ENCODE peak calls at places on chromosomes 16 and 17, in nine cellular contexts. One of them, this sample, is unnamed. For H3K4me1 and H3K9me3, the result is how much of the 10 kb centered on the place peaks cover.

GRCh38 chr17:5225668-5226457 is 8.8 kb downstream of the SCIMP start:
- DNase-seq in neural progenitor cell: no peak
- DNase-seq in Karpas-422: no peak
- DNase-seq in H9: no peak
- DNase-seq in kidney: no peak
- DNase-seq in IMR-90: no peak
- DNase-seq in adipocyte: no peak
- DNase-seq in astrocyte: no peak
- DNase-seq in DND-41: no peak
- DNase-seq in this sample: no peak

GRCh38 chr16:25038239-25038954 is 23.2 kb upstream of the ARHGAP17 start:
- DNase-seq in kidney: no peak
- DNase-seq in IMR-90: no peak
- DNase-seq in Karpas-422: no peak
- DNase-seq in astrocyte: no peak
- DNase-seq in neural progenitor cell: no peak
- DNase-seq in adipocyte: no peak
- DNase-seq in DND-41: no peak
- DNase-seq in H9: no peak
- DNase-seq in this sample: no peak

GRCh38 chr16:83973077-83973476 is 5.0 kb downstream of the NECAB2 start:
- DNase-seq in IMR-90: no peak
- DNase-seq in H9: no peak
- DNase-seq in astrocyte: no peak
- DNase-seq in kidney: no peak
- DNase-seq in adipocyte: no peak
- DNase-seq in neural progenitor cell: no peak
- DNase-seq in DND-41: no peak
- DNase-seq in Karpas-422: no peak
- DNase-seq in this sample: no peak

GRCh38 chr17:44439168-44439567 is 49.7 kb upstream of the ITGA2B start:
- DNase-seq in neural progenitor cell: no peak
- DNase-seq in H9: no peak
- DNase-seq in astrocyte: no peak
- DNase-seq in IMR-90: no peak
- DNase-seq in DND-41: no peak
- DNase-seq in adipocyte: no peak
- DNase-seq in kidney: no peak
- DNase-seq in Karpas-422: no peak
- DNase-seq in this sample: no peak

GRCh38 chr17:7110617-7111306 is 3.9 kb downstream of the ASGR2 start:
- DNase-seq in astrocyte: no peak
- DNase-seq in IMR-90: no peak
- DNase-seq in H9: no peak
- DNase-seq in kidney: no peak
- DNase-seq in adipocyte: no peak
- DNase-seq in DND-41: no peak
- DNase-seq in Karpas-422: no peak
- DNase-seq in neural progenitor cell: no peak
- DNase-seq in this sample: no peak

GRCh38 chr17:37671813-37672544 is 28.7 kb upstream of the DDX52 start:
- DNase-seq in DND-41: no peak
- DNase-seq in adipocyte: peak
- DNase-seq in astrocyte: peak
- DNase-seq in kidney: no peak
- DNase-seq in IMR-90: peak
- DNase-seq in neural progenitor cell: no peak
- DNase-seq in H9: no peak
- DNase-seq in Karpas-422: no peak
- DNase-seq in this sample: peak

GRCh38 chr16:57728336-57729181 is 7.0 kb upstream of the KATNB1 start:
- DNase-seq in H9: no peak
- DNase-seq in neural progenitor cell: no peak
- DNase-seq in kidney: no peak
- DNase-seq in IMR-90: no peak
- DNase-seq in adipocyte: no peak
- DNase-seq in astrocyte: no peak
- DNase-seq in DND-41: no peak
- DNase-seq in Karpas-422: no peak
- DNase-seq in this sample: no peak

GRCh38 chr17:43114101-43114691 is 11.0 kb downstream of the BRCA1 start:
- DNase-seq in astrocyte: no peak
- DNase-seq in Karpas-422: no peak
- DNase-seq in neural progenitor cell: no peak
- DNase-seq in IMR-90: no peak
- DNase-seq in kidney: no peak
- DNase-seq in H9: no peak
- DNase-seq in DND-41: no peak
- DNase-seq in adipocyte: peak
- DNase-seq in this sample: no peak

GRCh38 chr16:87418216-87418615 is 26.1 kb downstream of the MAP1LC3B start:
- DNase-seq in astrocyte: no peak
- DNase-seq in adipocyte: no peak
- DNase-seq in IMR-90: no peak
- DNase-seq in H9: no peak
- DNase-seq in Karpas-422: no peak
- DNase-seq in kidney: no peak
- DNase-seq in neural progenitor cell: no peak
- DNase-seq in DND-41: no peak
- DNase-seq in this sample: no peak

GRCh38 chr17:50290074-50290702 is 15.9 kb downstream of the TMEM92 start:
- DNase-seq in Karpas-422: no peak
- DNase-seq in adipocyte: peak
- DNase-seq in IMR-90: peak
- DNase-seq in H9: no peak
- DNase-seq in neural progenitor cell: no peak
- DNase-seq in astrocyte: peak
- DNase-seq in DND-41: no peak
- DNase-seq in kidney: peak
- DNase-seq in this sample: peak

GRCh38 chr17:79949646-79950292 is 85.9 kb downstream of the TBC1D16 start:
- DNase-seq in adipocyte: no peak
- DNase-seq in IMR-90: no peak
- DNase-seq in kidney: peak
- DNase-seq in neural progenitor cell: peak
- DNase-seq in DND-41: no peak
- DNase-seq in H9: peak
- DNase-seq in astrocyte: no peak
- DNase-seq in Karpas-422: no peak
- DNase-seq in this sample: no peak

GRCh38 chr16:71479420-71479819 is 9.7 kb downstream of the ZNF19 start:
- DNase-seq in adipocyte: peak
- DNase-seq in astrocyte: no peak
- DNase-seq in DND-41: peak
- DNase-seq in kidney: no peak
- DNase-seq in neural progenitor cell: peak
- DNase-seq in H9: peak
- DNase-seq in IMR-90: peak
- DNase-seq in Karpas-422: peak
- DNase-seq in this sample: no peak

GRCh38 chr17:19800571-19800970 is 52.5 kb upstream of the ALDH3A1 start:
- DNase-seq in Karpas-422: no peak
- DNase-seq in IMR-90: no peak
- DNase-seq in adipocyte: no peak
- DNase-seq in H9: no peak
- DNase-seq in DND-41: no peak
- DNase-seq in neural progenitor cell: no peak
- DNase-seq in astrocyte: no peak
- DNase-seq in kidney: no peak
- DNase-seq in this sample: no peak

GRCh38 chr16:17107450-17107849 is 363.3 kb downstream of the XYLT1 start:
- DNase-seq in neural progenitor cell: no peak
- DNase-seq in astrocyte: no peak
- DNase-seq in Karpas-422: no peak
- DNase-seq in adipocyte: no peak
- DNase-seq in IMR-90: no peak
- DNase-seq in kidney: no peak
- DNase-seq in DND-41: no peak
- DNase-seq in H9: no peak
- DNase-seq in this sample: no peak

GRCh38 chr17:52106638-52107261 is 51.8 kb downstream of the CA10 start:
- DNase-seq in astrocyte: peak
- DNase-seq in neural progenitor cell: peak
- DNase-seq in kidney: no peak
- DNase-seq in H9: no peak
- DNase-seq in DND-41: peak
- DNase-seq in adipocyte: peak
- DNase-seq in IMR-90: no peak
- DNase-seq in Karpas-422: peak
- DNase-seq in this sample: no peak

GRCh38 chr16:74695450-74696422 is 4.9 kb downstream of the MLKL start:
- DNase-seq in astrocyte: peak
- DNase-seq in H9: peak
- DNase-seq in Karpas-422: peak
- DNase-seq in DND-41: peak
- DNase-seq in adipocyte: peak
- DNase-seq in neural progenitor cell: peak
- DNase-seq in IMR-90: peak
- DNase-seq in kidney: peak
- DNase-seq in this sample: peak

GRCh38 chr17:80818871-80819270 is 172.8 kb upstream of the CHMP6 start:
- DNase-seq in IMR-90: no peak
- DNase-seq in adipocyte: no peak
- DNase-seq in Karpas-422: no peak
- DNase-seq in astrocyte: no peak
- DNase-seq in H9: no peak
- DNase-seq in DND-41: no peak
- DNase-seq in neural progenitor cell: no peak
- DNase-seq in kidney: peak
- DNase-seq in this sample: no peak

GRCh38 chr16:11256657-11257130 is 690 bp upstream of the SOCS1 start:
- DNase-seq in adipocyte: peak
- DNase-seq in DND-41: peak
- DNase-seq in neural progenitor cell: peak
- DNase-seq in Karpas-422: no peak
- DNase-seq in kidney: no peak
- DNase-seq in astrocyte: peak
- DNase-seq in IMR-90: peak
- DNase-seq in H9: peak
- DNase-seq in this sample: no peak

GRCh38 chr16:81358860-81359259 is 44.1 kb downstream of the GAN start:
- DNase-seq in kidney: no peak
- DNase-seq in astrocyte: no peak
- DNase-seq in IMR-90: no peak
- DNase-seq in adipocyte: no peak
- DNase-seq in Karpas-422: no peak
- DNase-seq in DND-41: no peak
- DNase-seq in H9: no peak
- DNase-seq in neural progenitor cell: no peak
- DNase-seq in this sample: no peak

GRCh38 chr17:1110524-1110843 is 69.3 kb downstream of the ABR start:
- DNase-seq in H9: no peak
- DNase-seq in adipocyte: peak
- DNase-seq in neural progenitor cell: no peak
- DNase-seq in IMR-90: no peak
- DNase-seq in astrocyte: no peak
- DNase-seq in kidney: no peak
- DNase-seq in Karpas-422: no peak
- DNase-seq in DND-41: no peak
- DNase-seq in this sample: no peak
- H3K4me1 ChIP-seq in H9: under half
- H3K4me1 ChIP-seq in adipocyte: under half
- H3K4me1 ChIP-seq in neural progenitor cell: under half
- H3K4me1 ChIP-seq in IMR-90: under half
- H3K4me1 ChIP-seq in astrocyte: under half
- H3K4me1 ChIP-seq in kidney: under half
- H3K4me1 ChIP-seq in Karpas-422: under half
- H3K4me1 ChIP-seq in DND-41: under half
- H3K4me1 ChIP-seq in this sample: under half

GRCh38 chr16:60932600-60932999 is 1103.6 kb downstream of the CDH8 start:
- DNase-seq in DND-41: no peak
- DNase-seq in H9: no peak
- DNase-seq in kidney: no peak
- DNase-seq in Karpas-422: no peak
- DNase-seq in astrocyte: no peak
- DNase-seq in adipocyte: no peak
- DNase-seq in IMR-90: no peak
- DNase-seq in neural progenitor cell: no peak
- DNase-seq in this sample: no peak
- H3K9me3 ChIP-seq in DND-41: under half
- H3K9me3 ChIP-seq in H9: under half
- H3K9me3 ChIP-seq in kidney: under half
- H3K9me3 ChIP-seq in Karpas-422: under half
- H3K9me3 ChIP-seq in astrocyte: under half
- H3K9me3 ChIP-seq in adipocyte: under half
- H3K9me3 ChIP-seq in IMR-90: under half
- H3K9me3 ChIP-seq in neural progenitor cell: under half
- H3K9me3 ChIP-seq in this sample: under half

GRCh38 chr17:73223626-73224616 is 31.1 kb downstream of the COG1 start:
- DNase-seq in DND-41: no peak
- DNase-seq in neural progenitor cell: no peak
- DNase-seq in Karpas-422: no peak
- DNase-seq in astrocyte: no peak
- DNase-seq in kidney: no peak
- DNase-seq in H9: no peak
- DNase-seq in IMR-90: no peak
- DNase-seq in adipocyte: no peak
- DNase-seq in this sample: no peak
- H3K9ac ChIP-seq in DND-41: no peak
- H3K9ac ChIP-seq in neural progenitor cell: no peak
- H3K9ac ChIP-seq in Karpas-422: no peak
- H3K9ac ChIP-seq in astrocyte: no peak
- H3K9ac ChIP-seq in kidney: no peak
- H3K9ac ChIP-seq in H9: no peak
- H3K9ac ChIP-seq in IMR-90: no peak
- H3K9ac ChIP-seq in adipocyte: no peak
- H3K9ac ChIP-seq in this sample: no peak

DNA sequence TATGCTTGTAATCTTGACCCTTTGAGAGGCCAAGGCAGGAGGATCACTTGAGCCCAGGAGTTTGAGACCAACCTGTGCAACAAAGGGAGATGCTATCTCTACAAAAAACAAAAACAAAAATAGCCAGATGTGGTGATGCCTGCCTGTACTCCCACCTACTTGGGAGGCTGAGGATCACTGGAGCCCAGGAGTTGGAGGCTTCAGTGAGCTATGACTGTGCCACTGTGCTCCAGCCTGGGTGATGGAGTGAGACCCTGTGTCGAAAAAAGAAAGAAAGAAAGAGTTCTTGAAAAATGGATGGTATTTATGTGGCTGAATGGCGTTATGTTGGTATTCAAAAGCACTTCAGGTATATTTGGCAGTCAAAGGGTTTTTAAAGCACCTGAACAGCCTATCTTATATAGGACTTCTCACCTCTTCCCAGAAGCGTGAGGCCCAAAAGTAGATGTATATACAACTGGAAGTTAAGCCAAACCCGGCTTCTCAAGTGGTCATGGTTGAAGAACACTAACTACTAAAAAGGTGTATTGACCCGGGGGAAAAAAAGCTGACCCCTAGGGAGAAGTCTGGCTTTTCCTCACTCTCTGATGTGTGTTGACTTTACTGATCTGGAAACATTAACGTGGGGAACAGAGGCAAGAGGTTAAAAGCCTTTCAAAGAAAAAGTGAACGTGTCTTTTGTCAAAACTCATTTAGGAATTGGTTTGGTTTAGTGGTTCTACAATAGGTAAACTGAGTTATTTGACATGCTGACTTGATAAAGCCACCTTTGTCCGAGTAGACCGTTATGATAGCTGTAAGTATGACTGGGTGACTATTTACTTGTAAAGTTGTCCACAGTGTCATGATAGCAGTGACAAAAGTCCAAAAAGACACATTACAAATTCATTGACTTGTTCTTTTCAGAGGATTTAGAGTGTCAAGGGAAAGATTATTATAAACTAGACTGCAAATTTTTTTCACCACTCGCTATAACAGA is 183.4 kb downstream of the IRX3 start:
- DNase-seq in astrocyte: no peak
- DNase-seq in neural progenitor cell: no peak
- DNase-seq in DND-41: no peak
- DNase-seq in Karpas-422: no peak
- DNase-seq in adipocyte: no peak
- DNase-seq in H9: no peak
- DNase-seq in kidney: no peak
- DNase-seq in IMR-90: no peak
- DNase-seq in this sample: no peak
- H3K4me1 ChIP-seq in astrocyte: under half
- H3K4me1 ChIP-seq in neural progenitor cell: under half
- H3K4me1 ChIP-seq in DND-41: under half
- H3K4me1 ChIP-seq in Karpas-422: under half
- H3K4me1 ChIP-seq in adipocyte: under half
- H3K4me1 ChIP-seq in H9: under half
- H3K4me1 ChIP-seq in kidney: under half
- H3K4me1 ChIP-seq in IMR-90: under half
- H3K4me1 ChIP-seq in this sample: under half